ENCODE peak calls at places on chromosomes 16 and 17, in seven cellular contexts. One of them, this sample, is unnamed.

GRCh38 chr17:68783861-68784260 is 171.3 kb downstream of the ABCA8 start:
- DNase-seq in adrenal gland: no peak
- DNase-seq in transverse colon: no peak
- DNase-seq in heart left ventricle: no peak
- DNase-seq in GM12892: no peak
- DNase-seq in spleen: no peak
- DNase-seq in H54: no peak
- DNase-seq in this sample: no peak

GRCh38 chr16:85173981-85174751 is 61.9 kb upstream of the CIBAR2 start:
- DNase-seq in transverse colon: peak; percentile 34
- DNase-seq in adrenal gland: peak; percentile 67
- DNase-seq in spleen: no peak
- DNase-seq in heart left ventricle: no peak
- DNase-seq in GM12892: no peak
- DNase-seq in H54: peak; percentile 91
- DNase-seq in this sample: no peak

GRCh38 chr17:8391711-8392110 is 5.9 kb downstream of the RNF222 start:
- DNase-seq in H54: peak; percentile 68
- DNase-seq in transverse colon: no peak
- DNase-seq in spleen: no peak
- DNase-seq in heart left ventricle: no peak
- DNase-seq in GM12892: no peak
- DNase-seq in adrenal gland: no peak
- DNase-seq in this sample: no peak

GRCh38 chr16:85183564-85183963 is 71.3 kb upstream of the CIBAR2 start:
- DNase-seq in GM12892: no peak
- DNase-seq in transverse colon: no peak
- DNase-seq in adrenal gland: no peak
- DNase-seq in H54: no peak
- DNase-seq in heart left ventricle: no peak
- DNase-seq in spleen: no peak
- DNase-seq in this sample: no peak

GRCh38 chr17:77327566-77328463 is 187.0 kb downstream of the SEC14L1 start:
- DNase-seq in GM12892: no peak
- DNase-seq in H54: no peak
- DNase-seq in heart left ventricle: peak; percentile 28
- DNase-seq in transverse colon: peak; percentile 36
- DNase-seq in adrenal gland: no peak
- DNase-seq in spleen: peak; percentile 64
- DNase-seq in this sample: no peak

GRCh38 chr17:47872651-47873161 is 21.7 kb upstream of the SP6 start:
- DNase-seq in adrenal gland: no peak
- DNase-seq in H54: no peak
- DNase-seq in transverse colon: no peak
- DNase-seq in heart left ventricle: no peak
- DNase-seq in spleen: peak; percentile 56
- DNase-seq in GM12892: no peak
- DNase-seq in this sample: no peak

GRCh38 chr17:14123579-14124278 is 54.4 kb downstream of the COX10 start:
- DNase-seq in transverse colon: no peak
- DNase-seq in heart left ventricle: no peak
- DNase-seq in adrenal gland: no peak
- DNase-seq in spleen: no peak
- DNase-seq in GM12892: no peak
- DNase-seq in H54: no peak
- DNase-seq in this sample: no peak

GRCh38 chr17:66930933-66931332 is 33.6 kb upstream of the CACNG4 start:
- DNase-seq in spleen: peak; percentile 30
- DNase-seq in adrenal gland: peak; percentile 30
- DNase-seq in transverse colon: no peak
- DNase-seq in H54: no peak
- DNase-seq in GM12892: no peak
- DNase-seq in heart left ventricle: no peak
- DNase-seq in this sample: no peak

DNA sequence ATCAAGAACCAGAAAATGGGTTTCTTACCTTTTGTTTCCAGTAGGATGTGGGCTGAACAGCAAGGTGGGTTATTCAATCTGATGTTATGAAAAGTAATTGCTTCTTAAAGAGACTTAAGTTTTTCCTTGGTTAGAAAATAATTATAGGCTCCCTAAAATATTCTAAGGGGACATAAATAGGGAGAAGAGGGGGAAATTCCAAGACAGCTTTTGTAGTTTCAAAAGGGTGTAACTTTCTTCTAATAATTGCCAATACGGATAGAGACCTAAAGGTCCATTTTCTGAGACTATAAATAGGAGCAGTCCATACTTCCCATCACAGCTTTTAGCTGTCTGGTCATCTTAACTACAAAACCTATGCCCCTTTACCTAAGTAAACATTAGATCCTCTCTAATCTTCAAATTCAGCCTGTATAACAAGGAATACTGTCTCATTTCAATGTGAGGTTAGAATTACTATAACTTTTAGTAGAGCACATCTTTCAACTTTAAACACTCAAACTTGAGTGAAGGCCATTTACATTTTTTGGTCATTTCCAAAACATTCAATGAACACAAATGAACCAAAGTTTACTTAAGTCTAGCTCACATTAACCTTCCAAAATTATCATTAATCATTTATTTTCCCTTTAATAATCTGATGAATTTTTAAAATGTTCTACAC is 5.5 kb downstream of the SRSF1 start:
- DNase-seq in heart left ventricle: no peak
- DNase-seq in transverse colon: no peak
- DNase-seq in adrenal gland: no peak
- DNase-seq in GM12892: no peak
- DNase-seq in H54: no peak
- DNase-seq in spleen: no peak
- DNase-seq in this sample: no peak
- TF ChIP-seq POLR2A in heart left ventricle: no peak
- TF ChIP-seq POLR2A in transverse colon: no peak
- TF ChIP-seq POLR2A in adrenal gland: no peak
- TF ChIP-seq POLR2A in GM12892: peak; percentile 45
- TF ChIP-seq POLR2A in H54: no peak
- TF ChIP-seq POLR2A in spleen: no peak
- TF ChIP-seq POLR2A in this sample: peak; percentile 53

GRCh38 chr17:40303706-40304450 is 5.1 kb upstream of the RARA start:
- DNase-seq in GM12892: no peak
- DNase-seq in adrenal gland: no peak
- DNase-seq in H54: no peak
- DNase-seq in transverse colon: peak; percentile 37
- DNase-seq in spleen: no peak
- DNase-seq in heart left ventricle: no peak
- DNase-seq in this sample: no peak

GRCh38 chr17:40304464-40304863 is 4.5 kb upstream of the RARA start:
- DNase-seq in heart left ventricle: no peak
- DNase-seq in spleen: no peak
- DNase-seq in transverse colon: no peak
- DNase-seq in GM12892: no peak
- DNase-seq in adrenal gland: no peak
- DNase-seq in H54: no peak
- DNase-seq in this sample: no peak

GRCh38 chr17:40301315-40301714 is 7.7 kb upstream of the RARA start:
- DNase-seq in GM12892: no peak
- DNase-seq in transverse colon: peak; percentile 43
- DNase-seq in heart left ventricle: no peak
- DNase-seq in adrenal gland: no peak
- DNase-seq in spleen: no peak
- DNase-seq in H54: no peak
- DNase-seq in this sample: no peak

GRCh38 chr17:40306395-40306794 is 2.6 kb upstream of the RARA start:
- DNase-seq in spleen: no peak
- DNase-seq in heart left ventricle: no peak
- DNase-seq in adrenal gland: no peak
- DNase-seq in H54: no peak
- DNase-seq in transverse colon: no peak
- DNase-seq in GM12892: no peak
- DNase-seq in this sample: no peak

DNA sequence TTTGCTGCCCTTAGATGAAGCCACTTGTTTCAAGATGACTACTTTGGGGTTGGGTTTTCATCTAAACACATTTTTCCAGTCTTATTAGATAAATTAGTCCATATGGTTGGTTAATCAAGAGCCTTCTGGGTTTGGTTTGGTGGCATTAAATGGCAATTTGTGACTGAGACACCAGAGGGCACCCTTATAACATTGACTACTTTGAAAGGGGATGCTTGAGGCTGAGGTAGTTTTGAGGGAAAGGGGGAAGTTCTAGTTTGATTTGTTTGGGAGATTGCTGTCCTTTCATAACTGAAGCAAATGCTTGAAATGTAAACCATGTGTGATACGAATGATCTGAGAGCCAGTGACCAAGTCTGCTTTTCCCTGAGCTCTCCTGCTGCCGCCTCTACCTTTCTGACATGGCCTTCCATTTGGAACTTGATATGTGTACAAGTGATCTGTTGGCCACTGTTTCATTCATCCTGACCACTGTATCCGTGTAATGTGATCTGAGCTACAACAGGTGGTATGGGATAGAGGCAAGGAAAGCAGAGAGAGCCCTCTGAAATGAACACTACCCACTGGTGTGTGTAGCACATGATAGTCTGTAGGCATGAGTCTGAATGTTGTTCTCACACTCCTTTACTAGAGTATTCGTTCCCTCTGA is 5.8 kb upstream of the RARA start:
- DNase-seq in heart left ventricle: no peak
- DNase-seq in transverse colon: peak; percentile 62
- DNase-seq in spleen: no peak
- DNase-seq in GM12892: no peak
- DNase-seq in adrenal gland: no peak
- DNase-seq in H54: no peak
- DNase-seq in this sample: no peak
- TF ChIP-seq POLR2A in heart left ventricle: no peak
- TF ChIP-seq POLR2A in transverse colon: no peak
- TF ChIP-seq POLR2A in spleen: no peak
- TF ChIP-seq POLR2A in GM12892: peak; percentile 19
- TF ChIP-seq POLR2A in adrenal gland: no peak
- TF ChIP-seq POLR2A in H54: no peak
- TF ChIP-seq POLR2A in this sample: peak; percentile 2

GRCh38 chr17:38705803-38706624 is 941 bp downstream of the MLLT6 start:
- DNase-seq in H54: no peak
- DNase-seq in spleen: peak; percentile 87
- DNase-seq in heart left ventricle: peak; percentile 76
- DNase-seq in GM12892: peak; percentile 48
- DNase-seq in transverse colon: peak; percentile 50
- DNase-seq in adrenal gland: peak; percentile 65
- DNase-seq in this sample: no peak

GRCh38 chr17:38705523-38705802 is 390 bp downstream of the MLLT6 start:
- DNase-seq in H54: no peak
- DNase-seq in GM12892: no peak
- DNase-seq in transverse colon: no peak
- DNase-seq in spleen: no peak
- DNase-seq in heart left ventricle: no peak
- DNase-seq in adrenal gland: no peak
- DNase-seq in this sample: no peak

GRCh38 chr17:38702900-38703741 is 2.0 kb upstream of the MLLT6 start:
- DNase-seq in spleen: peak; percentile 91
- DNase-seq in transverse colon: peak; percentile 59
- DNase-seq in adrenal gland: no peak
- DNase-seq in GM12892: peak; percentile 46
- DNase-seq in heart left ventricle: peak; percentile 47
- DNase-seq in H54: no peak
- DNase-seq in this sample: no peak

GRCh38 chr17:38703742-38704644 is 1.1 kb upstream of the MLLT6 start:
- DNase-seq in H54: no peak
- DNase-seq in adrenal gland: peak; percentile 93
- DNase-seq in heart left ventricle: peak; percentile 89
- DNase-seq in transverse colon: peak; percentile 93
- DNase-seq in GM12892: peak; percentile 82
- DNase-seq in spleen: peak; percentile 95
- DNase-seq in this sample: peak; percentile 77

DNA sequence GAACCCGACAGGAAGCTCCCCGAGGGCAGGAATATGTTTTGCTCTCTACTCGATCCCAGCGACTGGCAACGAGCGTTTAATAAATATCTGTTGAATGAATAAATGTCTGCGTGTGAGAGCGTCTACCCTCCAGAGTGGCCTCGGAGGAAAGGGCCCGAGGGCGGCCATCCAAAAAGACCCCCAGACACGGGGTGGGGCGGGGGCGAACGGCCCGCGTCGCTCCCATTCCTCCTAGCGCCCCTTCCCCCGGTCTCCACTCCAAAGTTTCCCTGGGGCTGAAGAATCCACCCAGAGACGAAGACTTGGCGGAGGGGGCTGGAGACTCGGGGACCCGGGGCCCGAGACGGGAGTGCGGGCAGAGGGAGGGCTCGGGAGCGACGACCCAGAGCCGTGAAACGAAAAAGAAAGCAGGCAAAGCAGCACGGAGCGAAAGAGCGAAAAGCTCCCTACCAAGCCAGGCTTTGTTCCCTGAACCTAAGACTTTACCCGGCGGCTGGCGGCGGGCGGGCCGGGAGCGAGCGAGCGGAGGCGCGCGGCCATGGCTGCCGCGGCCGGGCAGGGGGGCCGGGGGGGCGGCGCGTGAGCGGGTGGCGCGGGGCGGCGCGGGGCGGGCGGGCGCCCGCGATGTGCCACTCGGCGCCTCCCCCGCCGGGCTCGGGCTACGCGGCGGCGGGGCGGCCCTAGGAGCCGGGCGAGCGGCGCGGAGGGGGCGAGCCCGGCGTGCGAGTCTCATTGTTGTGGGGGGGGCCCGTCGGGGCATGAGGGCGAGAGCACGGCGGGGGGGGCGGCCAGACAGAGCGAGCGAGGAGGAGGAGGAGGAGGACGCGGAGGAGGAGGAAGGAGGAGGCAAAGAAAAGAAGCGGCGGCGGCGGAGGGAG is at the start of gene MLLT6:
- DNase-seq in GM12892: peak; percentile 69
- DNase-seq in adrenal gland: peak; percentile 77
- DNase-seq in H54: peak; percentile 84
- DNase-seq in heart left ventricle: peak; percentile 85
- DNase-seq in spleen: peak; percentile 95
- DNase-seq in transverse colon: peak; percentile 83
- DNase-seq in this sample: no peak
- TF ChIP-seq POLR2A in GM12892: peak; percentile 30
- TF ChIP-seq POLR2A in adrenal gland: no peak
- TF ChIP-seq POLR2A in H54: peak; percentile 37
- TF ChIP-seq POLR2A in heart left ventricle: no peak
- TF ChIP-seq POLR2A in spleen: no peak
- TF ChIP-seq POLR2A in transverse colon: peak; percentile 31
- TF ChIP-seq POLR2A in this sample: no peak

GRCh38 chr16:29994613-29995329 is 646 bp downstream of the HIRIP3 start:
- DNase-seq in spleen: peak; percentile 72
- DNase-seq in H54: no peak
- DNase-seq in heart left ventricle: no peak
- DNase-seq in GM12892: no peak
- DNase-seq in adrenal gland: no peak
- DNase-seq in transverse colon: peak; percentile 86
- DNase-seq in this sample: no peak

GRCh38 chr16:29993903-29994612 is 1.4 kb downstream of the HIRIP3 start:
- DNase-seq in adrenal gland: no peak
- DNase-seq in transverse colon: no peak
- DNase-seq in spleen: no peak
- DNase-seq in H54: no peak
- DNase-seq in heart left ventricle: no peak
- DNase-seq in GM12892: no peak
- DNase-seq in this sample: no peak

GRCh38 chr16:29995911-29996772 is at the start of gene INO80E:
- DNase-seq in spleen: peak; percentile 100
- DNase-seq in transverse colon: peak; percentile 99
- DNase-seq in heart left ventricle: peak; percentile 99
- DNase-seq in GM12892: peak; percentile 100
- DNase-seq in adrenal gland: peak; percentile 99
- DNase-seq in H54: peak; percentile 99
- DNase-seq in this sample: peak; percentile 100

GRCh38 chr16:29996773-29997250 is 771 bp downstream of the INO80E start:
- DNase-seq in adrenal gland: no peak
- DNase-seq in spleen: peak; percentile 70
- DNase-seq in GM12892: no peak
- DNase-seq in H54: no peak
- DNase-seq in transverse colon: no peak
- DNase-seq in heart left ventricle: no peak
- DNase-seq in this sample: no peak

GRCh38 chr16:29995330-29995910 is at the start of gene HIRIP3:
- DNase-seq in adrenal gland: peak; percentile 88
- DNase-seq in H54: peak; percentile 82
- DNase-seq in GM12892: peak; percentile 91
- DNase-seq in heart left ventricle: peak; percentile 91
- DNase-seq in transverse colon: peak; percentile 91
- DNase-seq in spleen: peak; percentile 95
- DNase-seq in this sample: peak; percentile 91
- TF ChIP-seq POLR2A in adrenal gland: no peak
- TF ChIP-seq POLR2A in H54: peak; percentile 48
- TF ChIP-seq POLR2A in GM12892: peak; percentile 55
- TF ChIP-seq POLR2A in heart left ventricle: no peak
- TF ChIP-seq POLR2A in transverse colon: peak; percentile 14
- TF ChIP-seq POLR2A in spleen: no peak
- TF ChIP-seq POLR2A in this sample: no peak

This sample was measured in GM12891.